ENCODE peak calls at places on chromosomes 1 and 21, in eight cellular contexts. B, O, L, W, M, F, N and T are unnamed samples.

GRCh38 chr1:43463461-43463860 is 9.7 kb upstream of the HYI start:
- DNase-seq in B (no peak), O (no peak), L (no peak), W (no peak), M (no peak), F (no peak), N (no peak), T (no peak)

GRCh38 chr1:63557365-63557987 is 34.2 kb downstream of the EFCAB7 start:
- DNase-seq in B (peak; percentile 39), O (no peak), L (no peak), W (peak; percentile 75), M (peak; percentile 7), F (no peak), N (peak; percentile 14), T (peak; percentile 59)

GRCh38 chr1:165426745-165427144 is 18.2 kb downstream of the RXRG start:
- DNase-seq in B (no peak), O (no peak), L (no peak), W (no peak), M (no peak), F (no peak), N (no peak), T (no peak)

GRCh38 chr21:38789275-38789674 is 16.5 kb upstream of the ETS2 start:
- DNase-seq in B (no peak), O (no peak), L (no peak), W (no peak), M (no peak), F (no peak), N (no peak), T (no peak)

GRCh38 chr1:225146478-225146877 is 217.0 kb downstream of the DNAH14 start:
- DNase-seq in B (no peak), O (no peak), L (no peak), W (no peak), M (no peak), F (no peak), N (no peak), T (no peak)

GRCh38 chr1:184881941-184882648 is 92.2 kb downstream of the NIBAN1 start:
- DNase-seq in B (no peak), O (no peak), L (no peak), W (no peak), M (no peak), F (no peak), N (peak; percentile 20), T (no peak)

GRCh38 chr1:176568185-176568584 is 105.2 kb downstream of the PAPPA2 start:
- DNase-seq in B (no peak), O (no peak), L (no peak), W (no peak), M (no peak), F (no peak), N (no peak), T (no peak)

GRCh38 chr1:113072141-113072756 is 749 bp upstream of the LRIG2 start:
- DNase-seq in B (no peak), O (no peak), L (no peak), W (no peak), M (no peak), F (no peak), N (peak; percentile 80), T (no peak)

GRCh38 chr1:200775850-200776249 is 37.2 kb downstream of the CAMSAP2 start:
- DNase-seq in B (no peak), O (no peak), L (no peak), W (no peak), M (no peak), F (no peak), N (no peak), T (no peak)

GRCh38 chr21:45465611-45466329 is 60.8 kb downstream of the COL18A1 start:
- DNase-seq in B (no peak), O (no peak), L (no peak), W (no peak), M (no peak), F (no peak), N (no peak), T (no peak)

GRCh38 chr21:37562920-37563640 is 196.5 kb downstream of the DYRK1A start:
- DNase-seq in B (no peak), O (no peak), L (no peak), W (no peak), M (peak; percentile 41), F (no peak), N (no peak), T (peak; percentile 40)

GRCh38 chr1:21704055-21704660 is 35.0 kb upstream of the RAP1GAP start:
- DNase-seq in B (no peak), O (no peak), L (no peak), W (no peak), M (no peak), F (no peak), N (no peak), T (no peak)

GRCh38 chr1:198220428-198220827 is 63.6 kb downstream of the NEK7 start:
- DNase-seq in B (peak; percentile 21), O (no peak), L (no peak), W (peak; percentile 85), M (no peak), F (no peak), N (no peak), T (no peak)

GRCh38 chr1:80217377-80217986 is 1211.0 kb upstream of the ADGRL4 start:
- DNase-seq in B (peak; percentile 48), O (no peak), L (no peak), W (peak; percentile 73), M (no peak), F (no peak), N (no peak), T (peak; percentile 13)

GRCh38 chr1:113452921-113453770 is 62.8 kb downstream of the MAGI3 start:
- DNase-seq in B (peak; percentile 51), O (peak; percentile 29), L (no peak), W (peak; percentile 68), M (no peak), F (no peak), N (peak; percentile 14), T (no peak)

GRCh38 chr1:174031099-174031498 is 8.9 kb upstream of the RC3H1 start:
- DNase-seq in B (no peak), O (no peak), L (no peak), W (no peak), M (no peak), F (no peak), N (no peak), T (no peak)

GRCh38 chr1:53683986-53684740 is 54.8 kb downstream of the GLIS1 start:
- DNase-seq in B (no peak), O (no peak), L (no peak), W (no peak), M (no peak), F (no peak), N (no peak), T (no peak)
- TF ChIP-seq CTCF in B (no peak), O (no peak), L (no peak), W (no peak), M (no peak), F (no peak), N (no peak), T (no peak)

GRCh38 chr1:29312469-29313466 is 76.4 kb downstream of the PTPRU start:
- DNase-seq in B (no peak), O (no peak), L (no peak), W (no peak), M (no peak), F (no peak), N (no peak), T (no peak)
- TF ChIP-seq CTCF in B (no peak), O (no peak), L (no peak), W (no peak), M (no peak), F (no peak), N (no peak), T (no peak)

DNA sequence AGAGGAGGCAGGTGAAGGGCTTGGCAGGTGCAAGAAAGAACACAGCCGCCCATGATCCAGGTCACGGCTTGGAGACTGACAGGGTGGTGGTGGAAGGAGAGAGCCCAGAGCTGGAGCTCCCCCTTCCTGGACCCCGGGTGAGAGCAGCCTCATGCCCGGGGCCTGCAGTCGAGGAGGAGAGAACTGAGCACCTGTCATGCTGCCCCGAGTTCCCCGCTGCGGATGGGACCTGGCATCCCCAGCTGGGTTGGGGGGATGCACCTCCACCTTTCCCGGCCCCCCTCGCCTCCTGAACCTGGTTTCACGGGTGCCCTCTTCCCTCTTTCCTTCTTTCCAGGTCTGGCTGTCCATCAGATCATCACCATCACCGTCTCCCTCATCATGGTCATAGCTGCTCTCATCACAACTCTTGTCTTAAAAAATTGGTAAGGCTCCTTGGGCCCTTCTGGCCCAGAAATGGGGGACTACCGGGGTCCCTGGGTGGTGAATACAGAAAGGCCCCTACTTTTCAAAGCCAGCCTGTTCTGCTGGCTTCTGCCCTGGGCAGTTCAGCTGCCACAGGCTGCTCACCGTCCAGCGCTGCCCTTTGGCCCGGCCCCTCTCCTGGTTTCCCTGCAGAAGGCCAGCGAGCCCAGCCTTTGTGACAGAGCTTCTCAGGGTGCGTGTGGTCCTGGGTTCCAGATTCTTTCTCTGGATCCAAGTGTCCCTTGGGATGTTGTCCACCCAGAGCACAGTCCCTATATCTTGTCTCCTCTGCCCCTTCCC is 115.3 kb downstream of the AJAP1 start:
- DNase-seq in B (no peak), O (no peak), L (no peak), W (no peak), M (no peak), F (no peak), N (no peak), T (no peak)
- TF ChIP-seq CTCF in B (no peak), O (no peak), L (no peak), W (no peak), M (no peak), F (no peak), N (no peak), T (no peak)

GRCh38 chr1:207873055-207873890 is 37.7 kb downstream of the CD34 start:
- DNase-seq in B (no peak), O (no peak), L (no peak), W (no peak), M (no peak), F (no peak), N (peak; percentile 36), T (no peak)
- TF ChIP-seq CTCF in B (no peak), O (no peak), L (no peak), W (no peak), M (no peak), F (no peak), N (no peak), T (no peak)

GRCh38 chr21:34922487-34922886 is 126.6 kb downstream of the RUNX1 start:
- DNase-seq in B (no peak), O (no peak), L (no peak), W (no peak), M (no peak), F (no peak), N (no peak), T (no peak)
- TF ChIP-seq CTCF in B (no peak), O (no peak), L (no peak), W (no peak), M (no peak), F (no peak), N (no peak), T (no peak)

DNA sequence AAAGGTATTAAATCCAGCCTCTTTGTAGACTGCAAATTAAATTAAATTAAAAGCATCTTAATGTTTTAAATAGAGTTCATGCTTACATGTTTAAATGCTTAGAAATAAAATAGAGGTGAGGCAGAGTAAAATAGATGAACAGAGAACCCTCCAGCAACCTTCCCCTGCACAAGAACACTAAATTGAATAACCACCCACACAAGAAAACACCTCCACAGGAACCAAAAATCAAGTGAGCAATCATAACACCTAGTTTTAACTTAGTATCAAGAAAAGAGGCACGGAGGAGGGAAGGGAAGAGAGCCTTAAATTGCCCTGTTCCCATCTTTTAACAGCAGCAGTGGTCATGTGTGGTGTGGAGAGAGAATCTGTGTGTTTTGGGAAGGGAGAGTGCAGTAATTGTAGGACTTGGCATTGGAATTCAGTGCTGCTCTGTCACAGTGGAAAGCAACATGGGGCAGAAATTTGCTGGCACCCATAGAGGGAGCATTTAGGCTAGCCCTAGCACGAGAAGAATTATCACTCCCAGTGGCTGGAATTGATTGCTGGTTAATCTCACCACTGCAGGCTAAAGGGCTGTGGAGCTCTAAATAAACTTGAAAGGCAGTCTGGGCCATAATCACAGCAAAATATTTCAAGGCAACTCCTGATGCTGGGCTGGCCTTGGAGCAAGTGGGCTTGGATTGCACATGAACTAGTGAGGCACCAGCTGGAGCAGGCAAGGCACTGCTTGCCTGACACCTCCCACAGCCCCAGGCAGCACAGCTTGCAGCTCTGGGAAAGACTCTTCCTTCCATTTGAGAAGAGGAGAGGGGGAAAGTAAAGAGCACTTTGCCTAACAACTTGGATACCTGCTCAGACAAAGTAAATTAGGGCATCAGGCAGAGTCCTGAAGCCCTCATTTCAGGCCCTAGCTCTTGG is 1478.8 kb downstream of the NCAM2 start:
- DNase-seq in B (no peak), O (no peak), L (no peak), W (no peak), M (no peak), F (no peak), N (no peak), T (no peak)
- TF ChIP-seq CTCF in B (no peak), O (no peak), L (no peak), W (no peak), M (no peak), F (no peak), N (no peak), T (no peak)